ENCODE peak calls at places on chromosomes 13 and 19, in six cellular contexts. One of them, this sample, is unnamed.

GRCh38 chr13:40665061-40665753 is 1.2 kb downstream of the FOXO1 start:
- DNase-seq in AG10803: no peak
- DNase-seq in uterus: peak
- DNase-seq in bronchial epithelial cell: no peak
- DNase-seq in fibroblast of pulmonary artery: no peak
- DNase-seq in HepG2: no peak
- DNase-seq in this sample: no peak

GRCh38 chr13:91817250-91817649 is 418.8 kb downstream of the GPC5 start:
- DNase-seq in fibroblast of pulmonary artery: peak
- DNase-seq in uterus: no peak
- DNase-seq in AG10803: no peak
- DNase-seq in HepG2: peak
- DNase-seq in bronchial epithelial cell: no peak
- DNase-seq in this sample: no peak

GRCh38 chr19:8575467-8575997 is 1.7 kb downstream of the MYO1F start:
- DNase-seq in fibroblast of pulmonary artery: peak
- DNase-seq in bronchial epithelial cell: peak
- DNase-seq in uterus: no peak
- DNase-seq in HepG2: no peak
- DNase-seq in AG10803: peak
- DNase-seq in this sample: no peak

GRCh38 chr13:28568286-28568685 is 73.4 kb upstream of the FLT1 start:
- DNase-seq in AG10803: peak
- DNase-seq in uterus: peak
- DNase-seq in bronchial epithelial cell: no peak
- DNase-seq in HepG2: no peak
- DNase-seq in fibroblast of pulmonary artery: peak
- DNase-seq in this sample: no peak

GRCh38 chr13:27636624-27637288 is 15.1 kb downstream of the POLR1D start:
- DNase-seq in uterus: no peak
- DNase-seq in fibroblast of pulmonary artery: no peak
- DNase-seq in HepG2: no peak
- DNase-seq in bronchial epithelial cell: no peak
- DNase-seq in AG10803: no peak
- DNase-seq in this sample: no peak

GRCh38 chr19:35529241-35530218 is 1.4 kb upstream of the SBSN start:
- DNase-seq in fibroblast of pulmonary artery: no peak
- DNase-seq in HepG2: no peak
- DNase-seq in bronchial epithelial cell: peak
- DNase-seq in uterus: no peak
- DNase-seq in AG10803: no peak
- DNase-seq in this sample: no peak

GRCh38 chr13:110233181-110233641 is 73.7 kb downstream of the COL4A1 start:
- DNase-seq in fibroblast of pulmonary artery: peak
- DNase-seq in AG10803: peak
- DNase-seq in uterus: peak
- DNase-seq in bronchial epithelial cell: no peak
- DNase-seq in HepG2: no peak
- DNase-seq in this sample: no peak

GRCh38 chr13:44437356-44438233 is 64.0 kb downstream of the SERP2 start:
- DNase-seq in fibroblast of pulmonary artery: peak
- DNase-seq in uterus: no peak
- DNase-seq in HepG2: peak
- DNase-seq in bronchial epithelial cell: peak
- DNase-seq in AG10803: peak
- DNase-seq in this sample: no peak

GRCh38 chr13:40306817-40307216 is 359.6 kb downstream of the FOXO1 start:
- DNase-seq in AG10803: no peak
- DNase-seq in HepG2: no peak
- DNase-seq in fibroblast of pulmonary artery: no peak
- DNase-seq in uterus: no peak
- DNase-seq in bronchial epithelial cell: peak
- DNase-seq in this sample: no peak

GRCh38 chr19:13010992-13011652 is 15.8 kb downstream of the NFIX start:
- DNase-seq in uterus: peak
- DNase-seq in fibroblast of pulmonary artery: no peak
- DNase-seq in AG10803: no peak
- DNase-seq in HepG2: no peak
- DNase-seq in bronchial epithelial cell: no peak
- DNase-seq in this sample: no peak

GRCh38 chr19:13012390-13012689 is 17.1 kb downstream of the NFIX start:
- DNase-seq in bronchial epithelial cell: no peak
- DNase-seq in HepG2: no peak
- DNase-seq in AG10803: no peak
- DNase-seq in uterus: no peak
- DNase-seq in fibroblast of pulmonary artery: no peak
- DNase-seq in this sample: no peak

GRCh38 chr19:13008926-13009787 is 13.9 kb downstream of the NFIX start:
- DNase-seq in uterus: no peak
- DNase-seq in bronchial epithelial cell: peak
- DNase-seq in fibroblast of pulmonary artery: no peak
- DNase-seq in AG10803: peak
- DNase-seq in HepG2: no peak
- DNase-seq in this sample: no peak

GRCh38 chr19:13011653-13012389 is 16.5 kb downstream of the NFIX start:
- DNase-seq in uterus: peak
- DNase-seq in bronchial epithelial cell: no peak
- DNase-seq in HepG2: no peak
- DNase-seq in AG10803: no peak
- DNase-seq in fibroblast of pulmonary artery: no peak
- DNase-seq in this sample: no peak

DNA sequence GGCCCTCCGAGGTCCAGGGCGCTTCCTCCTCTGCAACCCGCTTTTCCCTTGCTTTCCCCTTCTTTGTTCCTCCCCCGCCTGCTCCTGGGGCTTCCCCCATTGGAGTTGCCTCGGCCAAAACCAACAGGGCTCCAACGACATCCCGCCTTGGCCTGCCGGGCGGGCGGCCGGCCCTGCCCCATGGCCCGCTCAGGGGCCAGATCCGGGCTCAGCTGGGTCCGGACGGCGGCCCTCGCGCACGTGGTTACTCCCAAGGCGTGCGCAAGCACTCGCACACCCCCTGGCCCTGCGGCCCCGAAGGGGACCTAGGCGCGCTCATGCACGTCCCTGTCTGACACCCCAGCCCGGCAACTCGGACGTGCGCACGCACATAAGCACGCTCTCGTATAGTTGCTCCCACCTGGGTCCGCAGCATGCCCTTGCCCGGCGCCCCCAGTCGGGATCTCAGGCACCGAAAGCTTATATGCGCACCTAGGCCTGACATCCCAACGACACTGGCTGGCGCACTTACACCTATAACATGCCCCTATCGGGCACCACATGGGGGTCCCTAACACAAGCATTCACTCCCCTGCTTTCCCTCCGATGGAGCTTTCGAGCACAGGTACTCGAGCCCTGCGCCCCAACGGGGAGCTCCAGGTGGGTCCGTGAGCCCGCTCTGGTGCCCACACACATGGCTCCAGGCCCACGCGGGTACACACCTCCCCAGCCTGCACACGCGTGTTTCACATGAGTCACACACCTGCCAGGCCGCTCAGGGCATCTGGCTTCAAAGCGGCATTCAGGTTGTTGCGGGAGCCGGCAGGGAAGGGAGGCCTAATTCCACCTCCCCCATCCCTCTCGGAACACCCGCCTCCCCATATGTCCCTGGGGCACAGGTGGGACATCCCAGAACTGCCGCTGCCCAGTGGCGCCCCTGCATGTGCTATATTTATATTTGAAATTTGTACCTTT is 15.0 kb downstream of the NFIX start:
- DNase-seq in uterus: peak
- DNase-seq in HepG2: no peak
- DNase-seq in AG10803: no peak
- DNase-seq in fibroblast of pulmonary artery: peak
- DNase-seq in bronchial epithelial cell: no peak
- DNase-seq in this sample: no peak
- H3K4me3 ChIP-seq in uterus: no peak
- H3K4me3 ChIP-seq in HepG2: no peak
- H3K4me3 ChIP-seq in AG10803: no peak
- H3K4me3 ChIP-seq in fibroblast of pulmonary artery: no peak
- H3K4me3 ChIP-seq in bronchial epithelial cell: no peak
- H3K4me3 ChIP-seq in this sample: no peak

GRCh38 chr13:99045396-99045795 is 67.5 kb upstream of the DOCK9 start:
- DNase-seq in uterus: no peak
- DNase-seq in bronchial epithelial cell: no peak
- DNase-seq in fibroblast of pulmonary artery: no peak
- DNase-seq in AG10803: peak
- DNase-seq in HepG2: no peak
- DNase-seq in this sample: no peak
- H3K4me3 ChIP-seq in uterus: no peak
- H3K4me3 ChIP-seq in bronchial epithelial cell: no peak
- H3K4me3 ChIP-seq in fibroblast of pulmonary artery: no peak
- H3K4me3 ChIP-seq in AG10803: no peak
- H3K4me3 ChIP-seq in HepG2: no peak
- H3K4me3 ChIP-seq in this sample: no peak

GRCh38 chr13:86681223-86681622 is 882.0 kb upstream of the SLITRK6 start:
- DNase-seq in uterus: no peak
- DNase-seq in AG10803: no peak
- DNase-seq in bronchial epithelial cell: no peak
- DNase-seq in HepG2: no peak
- DNase-seq in fibroblast of pulmonary artery: no peak
- DNase-seq in this sample: no peak

GRCh38 chr13:86689901-86690300 is 890.7 kb upstream of the SLITRK6 start:
- DNase-seq in HepG2: no peak
- DNase-seq in uterus: no peak
- DNase-seq in fibroblast of pulmonary artery: no peak
- DNase-seq in bronchial epithelial cell: no peak
- DNase-seq in AG10803: no peak
- DNase-seq in this sample: no peak

DNA sequence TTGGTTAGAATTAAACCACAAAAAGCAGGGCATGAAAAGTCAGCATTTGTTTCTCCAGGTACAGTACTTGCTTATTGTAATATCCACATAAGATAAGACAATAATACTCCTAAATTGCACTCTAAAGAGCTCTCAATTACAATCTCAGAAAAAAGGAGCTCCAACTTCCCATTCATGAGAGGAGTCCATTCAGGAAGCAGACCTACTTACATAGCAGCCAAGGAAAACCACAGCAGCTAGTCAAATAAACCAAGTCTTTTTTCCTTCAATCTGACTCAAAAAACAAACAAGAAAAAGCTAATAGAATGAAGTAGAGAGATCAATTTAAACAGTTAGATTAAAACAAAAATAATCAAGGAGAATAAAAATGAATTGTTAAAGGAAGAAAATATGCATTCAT is 885.2 kb upstream of the SLITRK6 start:
- DNase-seq in fibroblast of pulmonary artery: no peak
- DNase-seq in AG10803: no peak
- DNase-seq in HepG2: no peak
- DNase-seq in uterus: no peak
- DNase-seq in bronchial epithelial cell: peak
- DNase-seq in this sample: no peak
- H3K4me3 ChIP-seq in fibroblast of pulmonary artery: no peak
- H3K4me3 ChIP-seq in AG10803: no peak
- H3K4me3 ChIP-seq in HepG2: no peak
- H3K4me3 ChIP-seq in uterus: no peak
- H3K4me3 ChIP-seq in bronchial epithelial cell: no peak
- H3K4me3 ChIP-seq in this sample: no peak

DNA sequence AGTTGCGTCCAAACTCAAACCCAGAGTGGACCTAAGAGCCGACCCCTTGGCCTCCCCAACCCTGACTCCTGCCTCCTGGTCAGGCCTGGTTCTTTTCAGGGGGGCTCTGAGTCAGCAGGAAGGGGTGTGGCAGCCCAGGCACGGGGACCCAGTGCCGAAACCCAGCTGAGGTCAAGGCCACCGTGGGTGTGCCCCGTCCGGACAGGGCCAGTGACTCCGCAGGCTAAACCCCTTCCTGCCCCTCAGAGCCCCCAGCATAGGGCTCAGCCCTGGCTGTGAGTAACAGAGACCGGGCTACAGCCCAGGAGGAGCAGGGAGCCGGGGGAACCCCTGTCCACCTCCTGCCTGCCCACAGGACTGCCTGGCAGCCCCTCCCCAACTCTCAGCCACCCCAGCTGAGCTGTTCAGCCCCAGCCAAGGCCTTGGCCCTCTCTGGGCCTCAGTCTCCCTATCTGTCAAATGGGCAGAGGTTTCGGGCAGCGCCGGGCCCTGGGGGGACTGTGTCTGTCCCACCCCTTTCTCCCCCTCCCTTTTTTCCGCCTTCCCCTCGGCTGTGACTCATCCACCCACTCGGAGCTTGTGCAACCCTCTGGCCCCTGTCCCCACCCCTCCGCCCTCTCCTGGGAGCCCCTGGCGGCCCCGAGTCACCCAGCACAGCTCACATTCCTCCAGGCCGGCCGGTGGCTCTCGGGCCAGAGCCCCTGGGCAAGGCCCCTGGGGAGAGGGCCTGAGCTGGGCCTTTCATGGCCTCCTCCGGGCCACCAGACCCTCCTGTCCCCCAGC is 8.6 kb downstream of the ZBTB7A start:
- DNase-seq in bronchial epithelial cell: peak
- DNase-seq in uterus: peak
- DNase-seq in HepG2: peak
- DNase-seq in AG10803: peak
- DNase-seq in fibroblast of pulmonary artery: peak
- DNase-seq in this sample: peak
- H3K4me3 ChIP-seq in bronchial epithelial cell: peak
- H3K4me3 ChIP-seq in uterus: peak
- H3K4me3 ChIP-seq in HepG2: peak
- H3K4me3 ChIP-seq in AG10803: peak
- H3K4me3 ChIP-seq in fibroblast of pulmonary artery: peak
- H3K4me3 ChIP-seq in this sample: no peak

GRCh38 chr19:6032381-6032780 is 54.4 kb upstream of the RANBP3 start:
- DNase-seq in bronchial epithelial cell: no peak
- DNase-seq in fibroblast of pulmonary artery: no peak
- DNase-seq in AG10803: no peak
- DNase-seq in HepG2: no peak
- DNase-seq in uterus: peak
- DNase-seq in this sample: no peak
- H3K4me3 ChIP-seq in bronchial epithelial cell: no peak
- H3K4me3 ChIP-seq in fibroblast of pulmonary artery: no peak
- H3K4me3 ChIP-seq in AG10803: no peak
- H3K4me3 ChIP-seq in HepG2: no peak
- H3K4me3 ChIP-seq in uterus: no peak
- H3K4me3 ChIP-seq in this sample: no peak

GRCh38 chr19:1748703-1749341 is 4.5 kb upstream of the ONECUT3 start:
- DNase-seq in HepG2: no peak
- DNase-seq in AG10803: no peak
- DNase-seq in uterus: no peak
- DNase-seq in bronchial epithelial cell: no peak
- DNase-seq in fibroblast of pulmonary artery: no peak
- DNase-seq in this sample: no peak

GRCh38 chr19:1746401-1747284 is 6.7 kb upstream of the ONECUT3 start:
- DNase-seq in AG10803: peak
- DNase-seq in fibroblast of pulmonary artery: peak
- DNase-seq in uterus: no peak
- DNase-seq in HepG2: no peak
- DNase-seq in bronchial epithelial cell: peak
- DNase-seq in this sample: no peak

GRCh38 chr19:1749373-1750342 is 3.6 kb upstream of the ONECUT3 start:
- DNase-seq in uterus: no peak
- DNase-seq in bronchial epithelial cell: no peak
- DNase-seq in HepG2: no peak
- DNase-seq in fibroblast of pulmonary artery: no peak
- DNase-seq in AG10803: no peak
- DNase-seq in this sample: no peak

GRCh38 chr19:1747285-1748114 is 5.8 kb upstream of the ONECUT3 start:
- DNase-seq in HepG2: peak
- DNase-seq in AG10803: peak
- DNase-seq in fibroblast of pulmonary artery: peak
- DNase-seq in uterus: no peak
- DNase-seq in bronchial epithelial cell: peak
- DNase-seq in this sample: peak

GRCh38 chr19:1748115-1748702 is 5.1 kb upstream of the ONECUT3 start:
- DNase-seq in uterus: no peak
- DNase-seq in HepG2: no peak
- DNase-seq in AG10803: no peak
- DNase-seq in bronchial epithelial cell: no peak
- DNase-seq in fibroblast of pulmonary artery: no peak
- DNase-seq in this sample: no peak
- H3K4me3 ChIP-seq in uterus: no peak
- H3K4me3 ChIP-seq in HepG2: peak
- H3K4me3 ChIP-seq in AG10803: no peak
- H3K4me3 ChIP-seq in bronchial epithelial cell: peak
- H3K4me3 ChIP-seq in fibroblast of pulmonary artery: no peak
- H3K4me3 ChIP-seq in this sample: no peak